ENCODE peak calls at places on chromosome 17, in four cellular contexts. S is mammary epithelial cell; O is CD8-positive, alpha-beta T cell; B is lower lobe of right lung. L is an unnamed sample.

GRCh38 chr17:67635688-67636087 is 82.0 kb upstream of the NOL11 start:
- DNase-seq in S (no peak), O (no peak), B (no peak), L (no peak)

GRCh38 chr17:71405101-71405500 is 715.7 kb upstream of the SOX9 start:
- DNase-seq in O (no peak), B (no peak), S (peak; percentile 98), L (no peak)

GRCh38 chr17:7313890-7314718 is 1.1 kb downstream of the GPS2 start:
- DNase-seq in B (no peak), O (no peak), S (peak; percentile 11), L (no peak)

GRCh38 chr17:57313276-57313835 is 57.0 kb downstream of the MSI2 start:
- DNase-seq in B (no peak), O (no peak), S (no peak), L (no peak)

GRCh38 chr17:3035256-3035967 is 28.0 kb downstream of the OR1D5 start:
- DNase-seq in S (no peak), O (no peak), B (peak; percentile 20), L (no peak)

GRCh38 chr17:76726231-76726765 is at the start of gene JMJD6:
- DNase-seq in S (peak; percentile 97), B (peak; percentile 97), O (peak; percentile 88), L (peak; percentile 91)

GRCh38 chr17:17741346-17742023 is 60.2 kb downstream of the RAI1 start:
- DNase-seq in S (peak; percentile 44), O (no peak), B (no peak), L (no peak)

GRCh38 chr17:76631821-76632565 is 11.6 kb downstream of the ST6GALNAC1 start:
- DNase-seq in O (no peak), B (no peak), S (peak; percentile 19), L (no peak)

GRCh38 chr17:6525731-6526130 is 30.6 kb downstream of the PITPNM3 start:
- DNase-seq in B (no peak), S (no peak), O (no peak), L (peak; percentile 25)

GRCh38 chr17:83081561-83082201 is 2.3 kb downstream of the METRNL start:
- DNase-seq in B (peak; percentile 75), O (no peak), S (no peak), L (peak; percentile 86)

GRCh38 chr17:78442648-78443128 is 64.2 kb downstream of the PGS1 start:
- DNase-seq in O (no peak), S (no peak), B (peak; percentile 91), L (peak; percentile 87)

GRCh38 chr17:55005520-55005919 is 37.0 kb downstream of the STXBP4 start:
- DNase-seq in O (no peak), B (no peak), S (peak; percentile 15), L (no peak)

GRCh38 chr17:16171613-16172012 is 43.7 kb downstream of the NCOR1 start:
- DNase-seq in O (no peak), B (no peak), S (no peak), L (no peak)

GRCh38 chr17:31739300-31739699 is 119.7 kb downstream of the COPRS start:
- DNase-seq in S (peak; percentile 26), O (no peak), B (no peak), L (no peak)

GRCh38 chr17:79051306-79051705 is 23.3 kb upstream of the ENGASE start:
- DNase-seq in O (no peak), S (no peak), B (no peak), L (no peak)

DNA sequence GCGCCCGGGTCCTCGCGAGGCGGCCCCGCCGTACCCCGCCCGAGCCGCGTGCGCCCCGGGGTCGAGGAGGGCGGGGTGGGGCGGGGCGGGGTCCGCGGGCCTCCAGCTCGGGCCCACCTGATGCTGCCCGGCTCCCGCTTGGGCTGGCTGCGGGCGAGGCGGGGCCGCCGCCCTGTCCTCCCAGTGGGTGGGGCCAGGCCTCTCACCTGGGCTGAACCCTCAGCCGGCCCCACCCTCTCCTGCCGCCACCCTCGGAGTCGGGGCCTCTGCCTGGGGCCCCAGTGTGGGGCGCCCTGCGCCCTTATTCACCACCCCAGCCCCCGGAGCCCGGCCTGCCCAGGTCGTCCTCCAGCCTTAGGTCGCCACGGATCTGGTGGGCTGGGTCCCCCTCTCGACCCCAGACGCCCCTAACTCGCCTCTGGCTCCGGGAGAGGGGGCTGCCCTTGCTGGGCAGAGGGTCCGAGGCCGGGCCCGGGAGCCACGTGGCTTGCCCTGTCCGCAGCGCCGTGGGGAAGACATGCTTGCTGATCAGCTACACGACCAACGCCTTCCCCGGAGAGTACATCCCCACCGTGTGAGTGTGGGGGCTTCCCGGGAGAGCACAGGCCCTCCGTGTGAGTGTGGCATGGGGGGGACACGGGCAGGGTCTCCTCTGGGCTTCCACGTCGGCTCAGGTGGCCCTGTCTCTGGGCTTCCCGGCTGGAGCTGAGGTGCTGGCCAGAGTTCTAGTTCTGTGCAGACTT is 578 bp downstream of the RAC3 start:
- DNase-seq in S (no peak), O (no peak), B (no peak), L (no peak)
- H3K4me3 ChIP-seq in S (peak overlapping the region; percentile 38), O (no peak overlapping the region), B (peak overlapping the region; percentile 40), L (peak overlapping the region; percentile 14)

DNA sequence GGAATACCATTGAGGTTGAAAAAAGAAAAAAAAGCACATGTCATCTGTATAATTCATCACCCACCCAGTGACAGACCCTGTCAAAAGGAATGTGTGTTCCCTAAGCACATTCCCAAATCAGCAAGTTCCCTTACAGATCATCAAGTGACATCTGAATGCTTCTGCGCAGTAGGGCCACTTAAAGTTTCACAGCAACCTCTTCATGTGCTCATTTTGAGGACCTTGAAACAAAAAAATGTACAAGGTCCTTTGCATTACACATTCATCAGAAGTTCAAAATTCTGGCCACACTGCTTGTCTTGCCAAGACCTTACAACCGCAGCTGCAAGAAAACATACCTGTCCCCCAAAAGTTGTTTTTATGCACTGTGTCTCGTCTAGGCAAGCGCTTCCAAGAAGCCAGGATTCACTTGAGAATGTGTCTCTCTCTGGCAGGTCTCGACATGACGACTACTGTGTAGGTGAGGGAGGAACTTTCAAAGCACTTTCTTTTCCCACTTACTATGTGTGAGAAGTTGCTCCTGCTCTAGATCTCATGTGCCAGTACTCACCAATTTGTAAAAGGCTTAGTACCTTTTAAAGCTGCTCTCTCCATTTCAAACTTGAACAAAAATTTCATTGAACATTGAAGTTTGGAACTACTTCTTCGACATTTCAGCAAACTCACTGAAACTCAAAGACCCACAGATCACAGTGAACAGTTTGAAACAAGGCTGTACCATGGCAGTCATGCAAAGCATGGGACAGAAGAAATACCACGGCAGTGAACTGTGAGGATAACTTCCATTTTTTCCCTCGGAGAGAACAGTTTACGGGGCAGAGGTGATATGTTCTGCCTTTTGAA is 4.3 kb upstream of the POLG2 start:
- DNase-seq in B (no peak), S (peak; percentile 58), O (no peak), L (no peak)
- H3K4me1 ChIP-seq in B (peaks cover 75% of the 10 kb centered on the region), S (peaks cover 70% of the 10 kb centered on the region), O (peaks cover 50% of the 10 kb centered on the region), L (peaks cover 13% of the 10 kb centered on the region)

DNA sequence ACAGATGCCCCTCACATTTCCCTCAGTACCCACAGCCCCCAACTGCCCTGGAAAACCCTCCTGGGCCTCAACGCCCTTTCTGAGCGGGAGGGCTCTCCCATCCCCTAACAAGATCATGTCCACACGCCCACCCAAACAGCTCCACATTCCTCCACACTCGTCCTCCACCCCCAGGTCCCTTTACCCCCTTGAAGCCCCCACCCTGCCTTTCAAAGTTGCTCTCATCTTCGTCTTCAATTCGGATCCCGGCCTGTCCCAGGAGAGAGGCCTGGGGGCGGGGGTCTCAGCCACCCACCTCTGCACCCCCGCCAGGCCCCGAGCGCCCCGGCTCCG is 14.3 kb downstream of the HOXB4 start:
- DNase-seq in S (no peak), O (no peak), B (no peak), L (no peak)
- H3K4me3 ChIP-seq in S (no peak overlapping the region), O (no peak overlapping the region), B (peak overlapping the region; percentile 39), L (peak overlapping the region; percentile 59)

DNA sequence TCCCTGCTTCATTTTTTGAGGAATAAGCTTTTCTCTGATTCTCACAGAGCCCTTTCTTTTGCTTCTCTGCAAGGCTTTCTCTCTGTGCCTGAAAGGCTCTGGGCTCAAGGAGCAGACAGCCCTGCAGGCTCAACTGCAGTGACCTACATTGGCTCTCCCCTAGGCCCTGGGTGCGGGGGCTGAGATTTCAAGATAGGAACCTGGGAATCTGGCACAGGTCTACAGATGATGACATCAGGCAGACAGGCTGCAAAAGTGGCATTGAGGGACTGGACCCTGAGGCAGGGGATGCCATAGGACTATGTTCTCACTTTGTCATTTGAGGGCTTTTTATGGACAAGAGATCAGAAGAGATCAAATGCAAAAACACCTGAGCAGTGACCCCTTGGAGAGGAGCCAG is 10.1 kb upstream of the NR1D1 start:
- DNase-seq in S (no peak), O (no peak), B (no peak), L (no peak)
- H3K4me1 ChIP-seq in S (peaks cover 52% of the 10 kb centered on the region), O (peaks cover 84% of the 10 kb centered on the region), B (peaks cover 86% of the 10 kb centered on the region), L (peaks cover 45% of the 10 kb centered on the region)

GRCh38 chr17:62681061-62681938 is 53.8 kb downstream of the MRC2 start:
- DNase-seq in B (peak; percentile 18), O (no peak), S (no peak), L (no peak)
- H3K4me3 ChIP-seq in B (no peak overlapping the region), O (no peak overlapping the region), S (no peak overlapping the region), L (no peak overlapping the region)